ENCODE peak calls at places on chromosomes 2 and 18, in five cellular contexts. E, T, F, A and W are unnamed samples.

GRCh38 chr2:120765911-120766757 is 30.5 kb downstream of the GLI2 start:
- DNase-seq in E (no peak), T (peak), F (no peak), A (no peak), W (peak)

GRCh38 chr2:9297156-9297555 is 90.5 kb downstream of the ASAP2 start:
- DNase-seq in E (no peak), T (no peak), F (no peak), A (no peak), W (no peak)

GRCh38 chr2:26585100-26585499 is 56.1 kb downstream of the CIB4 start:
- DNase-seq in E (no peak), T (no peak), F (no peak), A (no peak), W (peak)

GRCh38 chr18:79964330-79965118 is at the start of gene HSBP1L1:
- DNase-seq in E (no peak), T (peak), F (peak), A (no peak), W (peak)

GRCh38 chr2:27724905-27725693 is 46.4 kb upstream of the MRPL33 start:
- DNase-seq in E (no peak), T (peak), F (no peak), A (no peak), W (no peak)

GRCh38 chr2:17877811-17878221 is 651 bp upstream of the KCNS3 start:
- DNase-seq in E (no peak), T (peak), F (peak), A (no peak), W (no peak)

GRCh38 chr2:28956415-28956826 is 24.7 kb upstream of the TOGARAM2 start:
- DNase-seq in E (no peak), T (peak), F (peak), A (no peak), W (no peak)

GRCh38 chr2:102708847-102709559 is 52.8 kb upstream of the TMEM182 start:
- DNase-seq in E (no peak), T (no peak), F (no peak), A (no peak), W (no peak)

GRCh38 chr18:23856466-23857175 is 157.9 kb upstream of the TTC39C start:
- DNase-seq in E (no peak), T (no peak), F (no peak), A (no peak), W (no peak)

GRCh38 chr18:63480476-63480875 is 3.7 kb downstream of the SERPINB5 start:
- DNase-seq in E (no peak), T (no peak), F (no peak), A (no peak), W (no peak)

GRCh38 chr2:206457188-206457634 is 13.9 kb downstream of the ADAM23 start:
- DNase-seq in E (no peak), T (no peak), F (no peak), A (no peak), W (no peak)

GRCh38 chr2:160920791-160921303 is 239.4 kb upstream of the TANK start:
- DNase-seq in E (peak), T (no peak), F (no peak), A (no peak), W (peak)

GRCh38 chr2:184780944-184781343 is 182.6 kb downstream of the ZNF804A start:
- DNase-seq in E (no peak), T (no peak), F (no peak), A (no peak), W (no peak)

GRCh38 chr2:127084611-127085031 is 22.3 kb downstream of the BIN1 start:
- DNase-seq in E (no peak), T (no peak), F (peak), A (no peak), W (no peak)

GRCh38 chr18:6520901-6521300 is 106.2 kb upstream of the L3MBTL4 start:
- DNase-seq in E (no peak), T (no peak), F (no peak), A (no peak), W (no peak)

GRCh38 chr18:58541789-58542425 is 87.0 kb downstream of the ALPK2 start:
- DNase-seq in E (peak), T (no peak), F (peak), A (no peak), W (no peak)

GRCh38 chr18:379665-380356 is 112.0 kb upstream of the THOC1 start:
- DNase-seq in E (no peak), T (no peak), F (no peak), A (no peak), W (no peak)

GRCh38 chr18:23365602-23366001 is 87.5 kb upstream of the RIOK3 start:
- DNase-seq in E (no peak), T (no peak), F (no peak), A (no peak), W (no peak)

GRCh38 chr2:170525566-170525900 is 189.6 kb upstream of the SP5 start:
- DNase-seq in E (peak), T (no peak), F (no peak), A (no peak), W (peak)

GRCh38 chr18:47730795-47731194 is 199.7 kb downstream of the SMAD2 start:
- DNase-seq in E (no peak), T (no peak), F (no peak), A (no peak), W (peak)

GRCh38 chr2:172701250-172701649 is 34.4 kb upstream of the RAPGEF4 start:
- DNase-seq in E (peak), T (no peak), F (no peak), A (no peak), W (no peak)

GRCh38 chr2:120988051-120988707 is 252.5 kb downstream of the GLI2 start:
- DNase-seq in E (no peak), T (no peak), F (no peak), A (no peak), W (no peak)

GRCh38 chr18:39622431-39622830 is 2056.8 kb upstream of the CELF4 start:
- DNase-seq in E (no peak), T (no peak), F (no peak), A (no peak), W (no peak)

GRCh38 chr2:101328474-101329007 is 20.0 kb upstream of the RNF149 start:
- DNase-seq in E (peak), T (no peak), F (no peak), A (no peak), W (no peak)

GRCh38 chr2:30765876-30766470 is 41.3 kb downstream of the CAPN13 start:
- DNase-seq in E (no peak), T (no peak), F (no peak), A (no peak), W (no peak)

GRCh38 chr2:186503827-186504606 is 18.0 kb downstream of the ZC3H15 start:
- DNase-seq in E (no peak), T (peak), F (no peak), A (no peak), W (no peak)

GRCh38 chr2:178008636-178009289 is 63.8 kb downstream of the PDE11A start:
- DNase-seq in E (peak), T (no peak), F (no peak), A (peak), W (no peak)

GRCh38 chr2:39550701-39551285 is 113.7 kb upstream of the MAP4K3 start:
- DNase-seq in E (no peak), T (no peak), F (no peak), A (no peak), W (no peak)

GRCh38 chr2:8004250-8004681 is 677.6 kb upstream of the ID2 start:
- DNase-seq in E (peak), T (no peak), F (no peak), A (no peak), W (no peak)

GRCh38 chr2:113216891-113217454 is 43.2 kb downstream of the PSD4 start:
- DNase-seq in E (no peak), T (no peak), F (no peak), A (no peak), W (no peak)

GRCh38 chr2:17106418-17106817 is 411.8 kb downstream of the RAD51AP2 start:
- DNase-seq in E (no peak), T (no peak), F (no peak), A (no peak), W (no peak)